ENCODE peak calls at places on chromosomes 3 and 15, in ten cellular contexts. One of them, this sample, is unnamed.

GRCh38 chr3:39748002-39748401 is 61.4 kb upstream of the MYRIP start:
- DNase-seq in AG09319: no peak
- DNase-seq in CD4-positive, alpha-beta T cell: no peak
- DNase-seq in lower leg skin: no peak
- DNase-seq in astrocyte of the cerebellum: no peak
- DNase-seq in progenitor cell of endocrine pancreas: no peak
- DNase-seq in astrocyte of the spinal cord: no peak
- DNase-seq in RWPE1: no peak
- DNase-seq in A549: no peak
- DNase-seq in natural killer cell: no peak
- DNase-seq in this sample: no peak

GRCh38 chr15:73952171-73952912 is 26.1 kb downstream of the LOXL1 start:
- DNase-seq in A549: no peak
- DNase-seq in lower leg skin: no peak
- DNase-seq in progenitor cell of endocrine pancreas: no peak
- DNase-seq in AG09319: no peak
- DNase-seq in astrocyte of the spinal cord: no peak
- DNase-seq in CD4-positive, alpha-beta T cell: no peak
- DNase-seq in natural killer cell: no peak
- DNase-seq in RWPE1: no peak
- DNase-seq in astrocyte of the cerebellum: no peak
- DNase-seq in this sample: no peak

GRCh38 chr3:60309539-60310268 is 941.5 kb downstream of the FHIT start:
- DNase-seq in CD4-positive, alpha-beta T cell: no peak
- DNase-seq in progenitor cell of endocrine pancreas: no peak
- DNase-seq in astrocyte of the spinal cord: no peak
- DNase-seq in natural killer cell: no peak
- DNase-seq in AG09319: no peak
- DNase-seq in lower leg skin: no peak
- DNase-seq in RWPE1: no peak
- DNase-seq in astrocyte of the cerebellum: no peak
- DNase-seq in A549: no peak
- DNase-seq in this sample: no peak

GRCh38 chr3:130896101-130896500 is 2.2 kb downstream of the ATP2C1 start:
- DNase-seq in astrocyte of the spinal cord: no peak
- DNase-seq in A549: no peak
- DNase-seq in CD4-positive, alpha-beta T cell: no peak
- DNase-seq in progenitor cell of endocrine pancreas: no peak
- DNase-seq in natural killer cell: no peak
- DNase-seq in astrocyte of the cerebellum: no peak
- DNase-seq in AG09319: no peak
- DNase-seq in RWPE1: no peak
- DNase-seq in lower leg skin: no peak
- DNase-seq in this sample: no peak

GRCh38 chr3:192130534-192131132 is 596.7 kb downstream of the FGF12 start:
- DNase-seq in AG09319: no peak
- DNase-seq in CD4-positive, alpha-beta T cell: no peak
- DNase-seq in RWPE1: peak
- DNase-seq in lower leg skin: peak
- DNase-seq in A549: peak
- DNase-seq in progenitor cell of endocrine pancreas: no peak
- DNase-seq in natural killer cell: no peak
- DNase-seq in astrocyte of the cerebellum: peak
- DNase-seq in astrocyte of the spinal cord: peak
- DNase-seq in this sample: peak

GRCh38 chr15:78050441-78050809 is 27.1 kb downstream of the TBC1D2B start:
- DNase-seq in astrocyte of the cerebellum: no peak
- DNase-seq in CD4-positive, alpha-beta T cell: no peak
- DNase-seq in A549: no peak
- DNase-seq in astrocyte of the spinal cord: no peak
- DNase-seq in natural killer cell: no peak
- DNase-seq in lower leg skin: no peak
- DNase-seq in RWPE1: no peak
- DNase-seq in progenitor cell of endocrine pancreas: no peak
- DNase-seq in AG09319: no peak
- DNase-seq in this sample: no peak

GRCh38 chr3:79390352-79390751 is 377.4 kb downstream of the ROBO1 start:
- DNase-seq in AG09319: no peak
- DNase-seq in CD4-positive, alpha-beta T cell: no peak
- DNase-seq in RWPE1: no peak
- DNase-seq in A549: no peak
- DNase-seq in progenitor cell of endocrine pancreas: no peak
- DNase-seq in lower leg skin: no peak
- DNase-seq in natural killer cell: no peak
- DNase-seq in astrocyte of the spinal cord: no peak
- DNase-seq in astrocyte of the cerebellum: no peak
- DNase-seq in this sample: no peak

GRCh38 chr15:100310511-100310910 is 31.3 kb downstream of the ADAMTS17 start:
- DNase-seq in lower leg skin: no peak
- DNase-seq in astrocyte of the cerebellum: no peak
- DNase-seq in natural killer cell: no peak
- DNase-seq in progenitor cell of endocrine pancreas: no peak
- DNase-seq in A549: no peak
- DNase-seq in RWPE1: no peak
- DNase-seq in AG09319: no peak
- DNase-seq in CD4-positive, alpha-beta T cell: no peak
- DNase-seq in astrocyte of the spinal cord: no peak
- DNase-seq in this sample: peak

GRCh38 chr15:92394327-92395175 is 870 bp downstream of the ST8SIA2 start:
- DNase-seq in A549: no peak
- DNase-seq in CD4-positive, alpha-beta T cell: no peak
- DNase-seq in natural killer cell: no peak
- DNase-seq in RWPE1: no peak
- DNase-seq in progenitor cell of endocrine pancreas: peak
- DNase-seq in astrocyte of the spinal cord: peak
- DNase-seq in lower leg skin: no peak
- DNase-seq in astrocyte of the cerebellum: no peak
- DNase-seq in AG09319: no peak
- DNase-seq in this sample: no peak

GRCh38 chr15:88908697-88909621 is 4.2 kb downstream of the MFGE8 start:
- DNase-seq in natural killer cell: no peak
- DNase-seq in progenitor cell of endocrine pancreas: no peak
- DNase-seq in astrocyte of the cerebellum: no peak
- DNase-seq in lower leg skin: no peak
- DNase-seq in AG09319: no peak
- DNase-seq in A549: no peak
- DNase-seq in CD4-positive, alpha-beta T cell: no peak
- DNase-seq in astrocyte of the spinal cord: peak
- DNase-seq in RWPE1: no peak
- DNase-seq in this sample: no peak

GRCh38 chr15:64232400-64232799 is 69.6 kb upstream of the PPIB start:
- DNase-seq in astrocyte of the cerebellum: no peak
- DNase-seq in RWPE1: peak
- DNase-seq in astrocyte of the spinal cord: peak
- DNase-seq in A549: peak
- DNase-seq in AG09319: peak
- DNase-seq in CD4-positive, alpha-beta T cell: no peak
- DNase-seq in natural killer cell: no peak
- DNase-seq in progenitor cell of endocrine pancreas: no peak
- DNase-seq in lower leg skin: no peak
- DNase-seq in this sample: peak

GRCh38 chr3:197791120-197792018 is at the start of gene LRCH3:
- DNase-seq in CD4-positive, alpha-beta T cell: peak
- DNase-seq in progenitor cell of endocrine pancreas: peak
- DNase-seq in AG09319: peak
- DNase-seq in natural killer cell: peak
- DNase-seq in astrocyte of the spinal cord: peak
- DNase-seq in lower leg skin: peak
- DNase-seq in astrocyte of the cerebellum: peak
- DNase-seq in A549: peak
- DNase-seq in RWPE1: peak
- DNase-seq in this sample: peak

GRCh38 chr15:51286816-51287215 is 51.6 kb downstream of the CYP19A1 start:
- DNase-seq in CD4-positive, alpha-beta T cell: no peak
- DNase-seq in A549: peak
- DNase-seq in astrocyte of the cerebellum: no peak
- DNase-seq in progenitor cell of endocrine pancreas: no peak
- DNase-seq in AG09319: no peak
- DNase-seq in RWPE1: no peak
- DNase-seq in natural killer cell: no peak
- DNase-seq in astrocyte of the spinal cord: no peak
- DNase-seq in lower leg skin: no peak
- DNase-seq in this sample: peak

GRCh38 chr3:173653781-173654180 is 256.2 kb downstream of the NLGN1 start:
- DNase-seq in natural killer cell: no peak
- DNase-seq in astrocyte of the spinal cord: no peak
- DNase-seq in RWPE1: no peak
- DNase-seq in progenitor cell of endocrine pancreas: no peak
- DNase-seq in A549: no peak
- DNase-seq in astrocyte of the cerebellum: no peak
- DNase-seq in AG09319: no peak
- DNase-seq in CD4-positive, alpha-beta T cell: no peak
- DNase-seq in lower leg skin: no peak
- DNase-seq in this sample: peak

GRCh38 chr15:43930079-43930478 is 103.3 kb downstream of the WDR76 start:
- DNase-seq in natural killer cell: no peak
- DNase-seq in AG09319: no peak
- DNase-seq in RWPE1: no peak
- DNase-seq in A549: no peak
- DNase-seq in progenitor cell of endocrine pancreas: no peak
- DNase-seq in CD4-positive, alpha-beta T cell: no peak
- DNase-seq in astrocyte of the spinal cord: peak
- DNase-seq in astrocyte of the cerebellum: peak
- DNase-seq in lower leg skin: no peak
- DNase-seq in this sample: peak

GRCh38 chr15:88542342-88542733 is 4.1 kb downstream of the DET1 start:
- DNase-seq in CD4-positive, alpha-beta T cell: no peak
- DNase-seq in lower leg skin: no peak
- DNase-seq in astrocyte of the spinal cord: no peak
- DNase-seq in progenitor cell of endocrine pancreas: no peak
- DNase-seq in A549: no peak
- DNase-seq in natural killer cell: no peak
- DNase-seq in RWPE1: no peak
- DNase-seq in AG09319: no peak
- DNase-seq in astrocyte of the cerebellum: no peak
- DNase-seq in this sample: no peak

GRCh38 chr3:64748244-64748894 is 60.6 kb upstream of the ADAMTS9 start:
- DNase-seq in CD4-positive, alpha-beta T cell: no peak
- DNase-seq in natural killer cell: no peak
- DNase-seq in AG09319: no peak
- DNase-seq in A549: no peak
- DNase-seq in astrocyte of the cerebellum: peak
- DNase-seq in astrocyte of the spinal cord: peak
- DNase-seq in lower leg skin: no peak
- DNase-seq in progenitor cell of endocrine pancreas: no peak
- DNase-seq in RWPE1: no peak
- DNase-seq in this sample: no peak
- TF ChIP-seq CTCF in CD4-positive, alpha-beta T cell: no peak
- TF ChIP-seq CTCF in natural killer cell: no peak
- TF ChIP-seq CTCF in AG09319: no peak
- TF ChIP-seq CTCF in A549: no peak
- TF ChIP-seq CTCF in astrocyte of the cerebellum: no peak
- TF ChIP-seq CTCF in astrocyte of the spinal cord: no peak
- TF ChIP-seq CTCF in lower leg skin: no peak
- TF ChIP-seq CTCF in progenitor cell of endocrine pancreas: no peak
- TF ChIP-seq CTCF in RWPE1: no peak
- TF ChIP-seq CTCF in this sample: no peak

DNA sequence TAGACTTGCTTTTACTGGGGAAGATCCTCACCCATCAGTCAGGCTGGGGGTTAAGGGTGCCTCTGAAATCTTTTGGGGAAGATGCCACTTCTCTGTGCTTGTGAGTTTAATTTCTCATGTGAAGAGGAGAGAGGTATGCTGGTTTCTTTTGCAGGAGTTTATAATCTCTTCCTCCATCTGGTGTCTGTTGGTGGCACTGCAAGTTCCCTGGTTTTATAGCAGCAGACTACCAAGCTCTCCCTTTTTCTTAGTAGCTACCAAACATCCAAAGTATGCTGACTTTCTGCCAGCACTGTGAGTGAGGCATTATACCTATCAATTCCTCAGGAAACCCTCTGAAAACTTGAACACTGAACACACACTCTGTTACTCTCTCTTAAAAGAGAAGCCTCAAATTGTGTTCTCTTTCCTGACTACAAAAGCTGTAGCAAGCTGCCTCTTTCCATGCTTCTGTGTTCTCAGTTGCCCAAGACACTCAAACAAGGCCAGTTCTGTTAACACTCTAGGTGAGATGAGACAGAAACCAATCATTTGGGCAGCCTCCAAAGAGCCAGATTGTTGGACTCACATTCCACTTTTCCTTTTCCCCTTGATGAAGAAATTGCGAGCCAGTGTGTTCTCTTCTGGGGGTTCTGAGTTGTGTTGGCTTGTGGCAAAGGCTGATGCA is 299.5 kb downstream of the GAP43 start:
- DNase-seq in A549: peak
- DNase-seq in astrocyte of the spinal cord: peak
- DNase-seq in RWPE1: peak
- DNase-seq in astrocyte of the cerebellum: peak
- DNase-seq in CD4-positive, alpha-beta T cell: no peak
- DNase-seq in AG09319: no peak
- DNase-seq in lower leg skin: no peak
- DNase-seq in progenitor cell of endocrine pancreas: no peak
- DNase-seq in natural killer cell: no peak
- DNase-seq in this sample: peak
- TF ChIP-seq CTCF in A549: no peak
- TF ChIP-seq CTCF in astrocyte of the spinal cord: peak
- TF ChIP-seq CTCF in RWPE1: peak
- TF ChIP-seq CTCF in astrocyte of the cerebellum: peak
- TF ChIP-seq CTCF in CD4-positive, alpha-beta T cell: no peak
- TF ChIP-seq CTCF in AG09319: peak
- TF ChIP-seq CTCF in lower leg skin: no peak
- TF ChIP-seq CTCF in progenitor cell of endocrine pancreas: peak
- TF ChIP-seq CTCF in natural killer cell: no peak
- TF ChIP-seq CTCF in this sample: peak

GRCh38 chr3:156762631-156763185 is 63.4 kb upstream of the LEKR1 start:
- DNase-seq in progenitor cell of endocrine pancreas: no peak
- DNase-seq in RWPE1: no peak
- DNase-seq in astrocyte of the cerebellum: peak
- DNase-seq in astrocyte of the spinal cord: peak
- DNase-seq in CD4-positive, alpha-beta T cell: no peak
- DNase-seq in A549: no peak
- DNase-seq in natural killer cell: no peak
- DNase-seq in lower leg skin: no peak
- DNase-seq in AG09319: peak
- DNase-seq in this sample: peak
- TF ChIP-seq CTCF in progenitor cell of endocrine pancreas: no peak
- TF ChIP-seq CTCF in RWPE1: no peak
- TF ChIP-seq CTCF in astrocyte of the cerebellum: no peak
- TF ChIP-seq CTCF in astrocyte of the spinal cord: no peak
- TF ChIP-seq CTCF in CD4-positive, alpha-beta T cell: no peak
- TF ChIP-seq CTCF in A549: no peak
- TF ChIP-seq CTCF in natural killer cell: no peak
- TF ChIP-seq CTCF in lower leg skin: no peak
- TF ChIP-seq CTCF in AG09319: no peak
- TF ChIP-seq CTCF in this sample: no peak

DNA sequence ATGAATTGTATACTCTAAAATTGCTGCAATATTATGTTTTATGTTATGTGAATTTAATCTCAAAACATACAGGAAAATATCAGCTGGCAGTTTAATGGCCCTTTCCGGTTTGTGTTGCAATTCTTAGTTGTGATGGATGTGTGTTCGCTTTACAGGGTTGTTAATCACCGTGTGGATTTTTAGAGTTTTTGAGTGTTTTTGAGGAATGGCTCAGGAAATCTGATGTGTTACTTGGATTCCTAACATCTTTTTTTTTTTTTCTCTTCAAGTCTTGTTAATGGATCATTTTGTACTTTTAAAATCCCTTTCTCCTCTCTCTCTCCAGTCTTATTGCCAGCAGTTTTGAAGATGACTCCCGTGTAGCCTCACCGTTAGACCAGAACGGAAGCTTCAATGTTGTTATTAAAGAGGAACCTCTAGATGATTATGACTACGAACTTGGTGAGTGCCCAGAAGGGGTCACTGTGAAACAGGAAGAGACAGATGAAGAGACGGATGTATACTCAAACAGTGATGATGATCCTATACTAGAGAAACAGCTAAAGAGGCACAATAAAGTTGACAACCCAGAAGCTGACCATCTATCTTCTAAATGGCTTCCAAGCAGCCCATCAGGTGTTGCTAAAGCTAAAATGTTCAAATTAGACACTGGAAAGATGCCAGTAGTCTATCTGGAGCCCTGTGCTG is 35.7 kb downstream of the MGA start:
- DNase-seq in A549: peak
- DNase-seq in progenitor cell of endocrine pancreas: no peak
- DNase-seq in astrocyte of the cerebellum: peak
- DNase-seq in CD4-positive, alpha-beta T cell: peak
- DNase-seq in lower leg skin: no peak
- DNase-seq in astrocyte of the spinal cord: peak
- DNase-seq in RWPE1: peak
- DNase-seq in AG09319: no peak
- DNase-seq in natural killer cell: no peak
- DNase-seq in this sample: peak
- TF ChIP-seq CTCF in A549: peak
- TF ChIP-seq CTCF in progenitor cell of endocrine pancreas: no peak
- TF ChIP-seq CTCF in astrocyte of the cerebellum: peak
- TF ChIP-seq CTCF in CD4-positive, alpha-beta T cell: peak
- TF ChIP-seq CTCF in lower leg skin: no peak
- TF ChIP-seq CTCF in astrocyte of the spinal cord: peak
- TF ChIP-seq CTCF in RWPE1: no peak
- TF ChIP-seq CTCF in AG09319: peak
- TF ChIP-seq CTCF in natural killer cell: peak
- TF ChIP-seq CTCF in this sample: peak

This sample was measured in epithelial cell of esophagus.